ENCODE peak calls at places on chromosomes 1 and 21, in five cellular contexts. O is NB4, B is foreskin fibroblast, P is ascending aorta, J is AG04450. A is an unnamed sample.

GRCh38 chr1:182971219-182971618 is 18.3 kb upstream of the SHCBP1L start:
- DNase-seq in J (no peak), O (no peak), P (no peak), B (no peak), A (no peak)

GRCh38 chr1:35574655-35575400 is 1.7 kb downstream of the TFAP2E start:
- DNase-seq in J (no peak), O (no peak), P (no peak), B (no peak), A (no peak)

GRCh38 chr1:168893359-168893791 is 164.4 kb upstream of the DPT start:
- DNase-seq in P (peak), O (no peak), J (no peak), B (peak), A (no peak)

GRCh38 chr21:30083120-30083945 is 83.3 kb downstream of the CLDN17 start:
- DNase-seq in P (no peak), O (no peak), J (no peak), B (no peak), A (no peak)

GRCh38 chr1:30845237-30845636 is 63.3 kb downstream of the SDC3 start:
- DNase-seq in J (no peak), B (no peak), O (no peak), P (no peak), A (no peak)

GRCh38 chr1:175314300-175314699 is 121.7 kb upstream of the KIAA0040 start:
- DNase-seq in J (no peak), B (no peak), P (no peak), O (no peak), A (no peak)

GRCh38 chr1:2127181-2128145 is 67.1 kb downstream of the FAAP20 start:
- DNase-seq in J (no peak), O (peak), P (no peak), B (no peak), A (no peak)

GRCh38 chr21:31500976-31501375 is 156.9 kb upstream of the TIAM1 start:
- DNase-seq in B (no peak), O (no peak), P (no peak), J (no peak), A (no peak)

GRCh38 chr1:107870691-107871090 is 94.3 kb downstream of the VAV3 start:
- DNase-seq in P (no peak), B (peak), O (no peak), J (no peak), A (no peak)

GRCh38 chr1:46488343-46489168 is 1.1 kb upstream of the DMBX1 start:
- DNase-seq in P (no peak), O (peak), B (peak), J (no peak), A (no peak)

GRCh38 chr1:155126494-155127104 is 1.1 kb upstream of the EFNA1 start:
- DNase-seq in B (no peak), P (no peak), O (no peak), J (no peak), A (no peak)

GRCh38 chr1:155127105-155127671 is 488 bp upstream of the EFNA1 start:
- DNase-seq in P (no peak), J (no peak), B (peak), O (peak), A (no peak)

GRCh38 chr1:155125946-155126493 is 1.7 kb upstream of the EFNA1 start:
- DNase-seq in J (no peak), B (peak), O (no peak), P (no peak), A (no peak)

GRCh38 chr1:155124503-155125463 is 2.9 kb upstream of the EFNA1 start:
- DNase-seq in P (no peak), J (no peak), B (no peak), O (no peak), A (no peak)

GRCh38 chr1:155125511-155125945 is 2.1 kb upstream of the EFNA1 start:
- DNase-seq in P (no peak), J (no peak), B (no peak), O (no peak), A (no peak)
- TF ChIP-seq CTCF in P (no peak), J (no peak), B (no peak), O (no peak), A (no peak)

GRCh38 chr21:39175154-39175553 is 8.1 kb downstream of the PSMG1 start:
- DNase-seq in P (no peak), B (no peak), J (no peak), O (peak), A (no peak)
- TF ChIP-seq CTCF in P (peak), B (peak), J (peak), O (no peak), A (no peak)

GRCh38 chr1:23902611-23903278 is 10.4 kb downstream of the CNR2 start:
- DNase-seq in O (no peak), J (no peak), P (no peak), B (no peak), A (no peak)

GRCh38 chr1:23906731-23907130 is 6.4 kb downstream of the CNR2 start:
- DNase-seq in J (no peak), B (no peak), P (no peak), O (no peak), A (no peak)

GRCh38 chr1:23903754-23904153 is 9.4 kb downstream of the CNR2 start:
- DNase-seq in P (no peak), O (no peak), J (no peak), B (no peak), A (no peak)

GRCh38 chr1:23905461-23906025 is 7.6 kb downstream of the CNR2 start:
- DNase-seq in O (no peak), P (no peak), J (no peak), B (no peak), A (no peak)

DNA sequence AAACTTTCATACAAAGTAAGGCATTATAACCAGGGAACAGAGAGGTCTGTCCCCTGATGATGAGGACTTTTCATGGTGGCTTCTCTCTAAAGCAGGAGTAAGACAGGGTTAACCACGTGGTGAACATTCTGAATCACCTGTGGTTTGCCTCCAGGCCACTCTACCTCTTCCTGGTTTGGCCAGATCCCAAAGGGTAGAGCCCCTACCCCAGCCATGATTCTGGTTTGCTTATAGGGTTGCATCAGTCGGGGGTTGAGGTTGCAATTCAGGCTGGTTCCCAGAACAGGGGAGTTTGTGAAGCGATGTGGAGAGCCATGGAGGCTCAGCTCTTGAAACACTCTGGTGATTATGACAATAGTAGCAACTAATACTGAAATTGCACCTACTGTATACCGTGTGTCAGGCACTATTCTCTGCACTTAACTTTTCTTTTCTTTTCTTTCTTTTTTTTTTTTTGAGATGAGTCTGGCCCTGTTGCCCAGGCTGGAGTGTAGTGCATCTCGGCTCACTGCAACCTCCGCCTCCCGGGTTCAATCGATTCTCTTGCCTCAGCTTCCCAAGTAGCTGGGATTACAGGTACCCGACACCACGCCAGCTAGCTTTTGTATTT is 8.3 kb downstream of the CNR2 start:
- DNase-seq in O (peak), J (no peak), P (no peak), B (no peak), A (no peak)
- TF ChIP-seq CTCF in O (no peak), J (no peak), P (no peak), B (no peak), A (no peak)

GRCh38 chr1:158799689-158800088 is 18.7 kb upstream of the OR6N2 start:
- DNase-seq in B (no peak), O (peak), P (no peak), J (no peak), A (no peak)
- TF ChIP-seq CTCF in B (no peak), O (no peak), P (no peak), J (no peak), A (no peak)

GRCh38 chr1:153696741-153697140 is 18.3 kb downstream of the NPR1 start:
- DNase-seq in P (no peak), J (no peak), B (no peak), O (no peak), A (no peak)
- TF ChIP-seq CTCF in P (no peak), J (no peak), B (no peak), O (no peak), A (no peak)

GRCh38 chr1:15390667-15391066 is 19.0 kb upstream of the EFHD2 start:
- DNase-seq in O (no peak), B (no peak), P (no peak), J (no peak), A (no peak)
- TF ChIP-seq CTCF in O (no peak), B (no peak), P (no peak), J (no peak), A (no peak)

A was measured in omental fat pad.